ENCODE peak calls at places on chromosomes 12 and 14, in seven cellular contexts. Z, R, G, D, Y, X and N are unnamed samples.

GRCh38 chr12:12091977-12092663 is 21.4 kb downstream of the BCL2L14 start:
- DNase-seq in R (no peak), Y (no peak), D (peak), Z (no peak), X (peak), G (no peak), N (no peak)

GRCh38 chr14:101365329-101366158 is 195.8 kb upstream of the DIO3 start:
- DNase-seq in R (no peak), Z (no peak), X (no peak), D (no peak), G (no peak), Y (no peak), N (no peak)

GRCh38 chr12:52175411-52176350 is 16.1 kb downstream of the KRT80 start:
- DNase-seq in Z (no peak), Y (no peak), D (no peak), X (peak), G (no peak), R (peak), N (no peak)

GRCh38 chr12:47775100-47775911 is 2.3 kb downstream of the SLC48A1 start:
- DNase-seq in D (no peak), X (no peak), R (no peak), Z (no peak), Y (no peak), G (no peak), N (peak)

GRCh38 chr14:24392327-24393098 is 6.3 kb upstream of the NYNRIN start:
- DNase-seq in D (no peak), X (no peak), Z (no peak), G (no peak), R (no peak), Y (peak), N (peak)

GRCh38 chr12:62586850-62587249 is 120.2 kb downstream of the MON2 start:
- DNase-seq in D (no peak), R (no peak), Y (no peak), X (no peak), G (no peak), Z (no peak), N (no peak)

GRCh38 chr12:132367401-132367851 is 38.0 kb upstream of the GALNT9 start:
- DNase-seq in R (no peak), G (no peak), Z (no peak), X (no peak), D (no peak), Y (no peak), N (no peak)

GRCh38 chr14:77041837-77042557 is 13.5 kb upstream of the IRF2BPL start:
- DNase-seq in R (no peak), Z (no peak), Y (no peak), X (peak), G (no peak), D (peak), N (peak)

GRCh38 chr12:121794532-121795028 is 1.1 kb upstream of the RHOF start:
- DNase-seq in X (no peak), D (no peak), G (no peak), Y (no peak), R (no peak), Z (no peak), N (no peak)

GRCh38 chr12:77734489-77734888 is 96.2 kb upstream of the NAV3 start:
- DNase-seq in Z (no peak), X (no peak), Y (no peak), R (no peak), G (no peak), D (no peak), N (peak)

GRCh38 chr14:20472566-20473206 is 3.5 kb downstream of the PNP start:
- DNase-seq in Z (no peak), Y (no peak), D (no peak), X (no peak), G (no peak), R (no peak), N (no peak)